ENCODE peak calls at places on chromosomes 2 and 18, in eight cellular contexts. M is activated CD8-positive, alpha-beta T cell treated with anti-CD3 and anti-CD28 coated beads for 36 hours; J is fibroblast of lung; F is astrocyte; I is GM12878; H is cardiac fibroblast; Z is GM23338; L is HFF-Myc. P is an unnamed sample.

GRCh38 chr18:33821503-33821902 is 243.5 kb downstream of the ASXL3 start:
- DNase-seq in L (no peak), Z (no peak), I (no peak), J (peak), M (no peak), H (peak), F (peak), P (no peak)

GRCh38 chr2:148493822-148494563 is 150.6 kb upstream of the EPC2 start:
- DNase-seq in F (no peak), L (no peak), H (no peak), M (no peak), Z (no peak), I (no peak), J (no peak), P (no peak)

GRCh38 chr18:34709631-34710429 is at the start of gene DTNA:
- DNase-seq in F (peak), H (peak), M (no peak), I (no peak), J (peak), Z (peak), L (peak), P (no peak)

GRCh38 chr2:158725496-158725895 is 69.6 kb upstream of the DAPL1 start:
- DNase-seq in I (no peak), F (no peak), Z (peak), J (no peak), H (no peak), M (no peak), L (no peak), P (no peak)

GRCh38 chr18:48292229-48292628 is 117.0 kb downstream of the ZBTB7C start:
- DNase-seq in L (no peak), H (no peak), J (no peak), M (no peak), F (no peak), I (no peak), Z (no peak), P (no peak)

GRCh38 chr2:214481204-214481603 is 70.3 kb downstream of the VWC2L start:
- DNase-seq in J (peak), I (no peak), M (no peak), H (peak), Z (no peak), F (peak), L (no peak), P (no peak)

GRCh38 chr2:39996653-39997080 is 217.6 kb upstream of the THUMPD2 start:
- DNase-seq in I (no peak), L (peak), F (peak), Z (no peak), J (peak), M (peak), H (peak), P (no peak)

GRCh38 chr18:57502624-57503023 is 67.5 kb downstream of the ONECUT2 start:
- DNase-seq in J (no peak), H (no peak), L (no peak), F (no peak), M (no peak), Z (no peak), I (no peak), P (no peak)

GRCh38 chr18:5064846-5065245 is 132.2 kb downstream of the AKAIN1 start:
- DNase-seq in L (no peak), I (no peak), H (no peak), F (no peak), Z (no peak), M (no peak), J (no peak), P (no peak)

GRCh38 chr2:12719400-12720104 is 2.8 kb downstream of the TRIB2 start:
- DNase-seq in J (peak), L (no peak), Z (no peak), F (peak), M (no peak), H (peak), I (no peak), P (no peak)

GRCh38 chr2:161233858-161234431 is 73.7 kb downstream of the TANK start:
- DNase-seq in L (no peak), H (no peak), M (no peak), J (no peak), F (no peak), Z (no peak), I (no peak), P (no peak)

GRCh38 chr18:28073658-28074057 is 103.3 kb downstream of the CDH2 start:
- DNase-seq in I (no peak), M (no peak), Z (no peak), F (no peak), H (no peak), J (no peak), L (no peak), P (no peak)

GRCh38 chr2:18045230-18045629 is 166.8 kb downstream of the KCNS3 start:
- DNase-seq in Z (no peak), J (no peak), M (no peak), F (no peak), H (no peak), L (no peak), I (no peak), P (no peak)

GRCh38 chr18:3015203-3015590 is 2.3 kb upstream of the LPIN2 start:
- DNase-seq in M (no peak), I (no peak), J (peak), F (peak), L (peak), H (peak), Z (no peak), P (no peak)

GRCh38 chr2:47992671-47993070 is 86.4 kb upstream of the FBXO11 start:
- DNase-seq in H (no peak), I (no peak), F (no peak), L (no peak), M (no peak), J (no peak), Z (no peak), P (no peak)

GRCh38 chr2:173354601-173355131 is at the start of gene CDCA7:
- DNase-seq in F (peak), I (no peak), J (peak), M (peak), H (peak), Z (peak), L (peak), P (peak)

GRCh38 chr2:45190481-45190880 is 181.2 kb upstream of the SIX2 start:
- DNase-seq in M (no peak), F (peak), J (peak), Z (peak), I (no peak), H (peak), L (no peak), P (no peak)

GRCh38 chr2:122755281-122755780 is 999.9 kb downstream of the TSN start:
- DNase-seq in L (no peak), I (no peak), F (no peak), J (no peak), Z (no peak), M (no peak), H (peak), P (no peak)

GRCh38 chr2:39247512-39247911 is 3.7 kb upstream of the CDKL4 start:
- DNase-seq in L (no peak), H (no peak), M (no peak), J (no peak), F (no peak), Z (no peak), I (no peak), P (no peak)

GRCh38 chr2:238169021-238169707 is 10.4 kb downstream of the ERFE start:
- DNase-seq in Z (no peak), I (no peak), H (peak), M (no peak), L (peak), J (peak), F (peak), P (no peak)

GRCh38 chr18:74531043-74531442 is 3.3 kb upstream of the CNDP1 start:
- DNase-seq in Z (no peak), M (no peak), F (no peak), H (no peak), J (no peak), L (no peak), I (no peak), P (no peak)

GRCh38 chr2:101860157-101860556 is 131.6 kb upstream of the IL1R2 start:
- DNase-seq in J (no peak), M (no peak), L (no peak), I (no peak), H (no peak), Z (peak), F (no peak), P (no peak)

GRCh38 chr18:80147418-80148315 is 38.6 kb downstream of the ADNP2 start:
- DNase-seq in M (peak), L (peak), Z (peak), H (peak), I (peak), J (peak), F (peak), P (no peak)

GRCh38 chr2:144011553-144011952 is 508.4 kb downstream of the ZEB2 start:
- DNase-seq in I (no peak), M (no peak), Z (no peak), J (no peak), H (no peak), L (no peak), F (no peak), P (no peak)

GRCh38 chr2:10865841-10866240 is 45.9 kb upstream of the KCNF1 start:
- DNase-seq in I (no peak), J (no peak), Z (no peak), F (no peak), L (no peak), M (no peak), H (no peak), P (no peak)

GRCh38 chr2:95059656-95060370 is 34.3 kb downstream of the MAL start:
- DNase-seq in M (no peak), I (no peak), L (no peak), F (no peak), Z (no peak), H (no peak), J (no peak), P (no peak)

GRCh38 chr2:199612509-199613130 is 154.9 kb upstream of the SATB2 start:
- DNase-seq in L (no peak), J (no peak), I (no peak), H (no peak), M (no peak), Z (no peak), F (no peak), P (no peak)

GRCh38 chr18:56185126-56185525 is 453.3 kb downstream of the TXNL1 start:
- DNase-seq in M (no peak), H (no peak), F (no peak), Z (no peak), L (no peak), J (no peak), I (no peak), P (no peak)

GRCh38 chr2:239239607-239240479 is 161.0 kb downstream of the HDAC4 start:
- DNase-seq in J (no peak), L (no peak), M (no peak), I (no peak), F (no peak), H (no peak), Z (no peak), P (no peak)

GRCh38 chr2:175811966-175812365 is 190.1 kb downstream of the LNPK start:
- DNase-seq in M (no peak), Z (no peak), L (no peak), H (no peak), J (peak), I (no peak), F (peak), P (no peak)

GRCh38 chr2:172103471-172104292 is 982 bp upstream of the DLX2 start:
- DNase-seq in J (peak), I (peak), M (peak), F (peak), L (no peak), H (peak), Z (peak), P (peak)

GRCh38 chr18:69774831-69775230 is 172.8 kb downstream of the CD226 start:
- DNase-seq in F (no peak), H (peak), L (no peak), M (no peak), I (no peak), J (no peak), Z (no peak), P (no peak)

GRCh38 chr2:54107903-54108615 is 7.4 kb upstream of the ACYP2 start:
- DNase-seq in M (no peak), I (no peak), L (no peak), H (no peak), Z (no peak), F (no peak), J (no peak), P (no peak)

GRCh38 chr18:79396431-79397287 is 929 bp downstream of the NFATC1 start:
- DNase-seq in L (no peak), J (peak), M (peak), Z (no peak), I (no peak), F (peak), H (peak), P (no peak)

GRCh38 chr2:178908810-178909209 is 101.6 kb upstream of the TTN start:
- DNase-seq in M (no peak), I (no peak), J (no peak), F (no peak), H (no peak), L (no peak), Z (no peak), P (no peak)

GRCh38 chr2:126696644-126697520 is 40.9 kb downstream of the GYPC start:
- DNase-seq in M (no peak), J (no peak), Z (no peak), H (no peak), L (no peak), F (no peak), I (no peak), P (no peak)

GRCh38 chr2:95342556-95343320 is 45.6 kb downstream of the KCNIP3 start:
- DNase-seq in J (no peak), Z (no peak), L (no peak), F (no peak), H (no peak), M (no peak), I (no peak), P (no peak)

DNA sequence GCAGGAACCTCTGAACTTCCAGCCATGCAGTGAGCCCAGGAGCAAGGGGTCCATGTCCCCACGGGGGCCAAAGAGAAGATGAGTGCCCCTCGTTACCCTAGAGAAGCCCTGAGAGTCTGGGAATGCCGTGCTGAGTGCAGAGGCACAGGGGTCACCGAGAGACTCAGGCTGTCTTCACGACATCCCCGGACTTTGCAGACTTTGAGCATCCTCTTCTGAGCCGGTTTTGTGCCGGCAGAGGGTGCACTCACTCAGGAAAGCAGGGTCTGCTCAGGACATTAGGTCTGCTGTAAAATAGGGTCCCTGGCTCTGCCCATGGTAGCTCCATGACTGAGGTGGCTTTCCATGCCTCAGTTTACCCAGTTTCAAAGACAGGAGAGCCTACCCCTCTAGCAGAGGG is 71.0 kb downstream of the GALNT14 start:
- DNase-seq in Z (no peak), M (no peak), L (no peak), H (no peak), F (no peak), I (no peak), J (no peak), P (no peak)
- TF ChIP-seq CTCF in Z (peak), M (no peak), L (peak), H (no peak), F (no peak), I (no peak), J (no peak), P (no peak)

GRCh38 chr2:151905963-151906632 is 77.9 kb upstream of the ARL5A start:
- DNase-seq in Z (no peak), L (no peak), F (no peak), H (no peak), M (no peak), J (no peak), I (peak), P (no peak)

GRCh38 chr2:151904807-151905206 is 76.6 kb upstream of the ARL5A start:
- DNase-seq in M (no peak), J (no peak), Z (no peak), F (no peak), I (no peak), H (no peak), L (no peak), P (no peak)

GRCh38 chr2:151902829-151903228 is 74.6 kb upstream of the ARL5A start:
- DNase-seq in F (no peak), M (no peak), L (no peak), I (no peak), Z (no peak), J (no peak), H (no peak), P (no peak)

GRCh38 chr2:151900261-151900660 is 72.0 kb upstream of the ARL5A start:
- DNase-seq in I (no peak), J (no peak), L (no peak), H (no peak), Z (no peak), M (no peak), F (no peak), P (no peak)
- TF ChIP-seq CTCF in I (no peak), J (no peak), L (no peak), H (no peak), Z (no peak), M (no peak), F (no peak), P (no peak)

GRCh38 chr2:219490600-219491130 is 8.0 kb upstream of the GMPPA start:
- DNase-seq in M (no peak), F (no peak), J (no peak), I (no peak), L (no peak), H (no peak), Z (no peak), P (no peak)

GRCh38 chr2:219491278-219491967 is 7.3 kb upstream of the GMPPA start:
- DNase-seq in F (no peak), I (no peak), J (no peak), Z (no peak), M (no peak), H (no peak), L (no peak), P (no peak)

GRCh38 chr2:219488844-219489194 is 9.9 kb upstream of the GMPPA start:
- DNase-seq in F (no peak), H (no peak), J (no peak), L (no peak), I (no peak), M (no peak), Z (no peak), P (no peak)

GRCh38 chr2:219489315-219489714 is 9.4 kb upstream of the GMPPA start:
- DNase-seq in F (no peak), I (no peak), H (no peak), M (no peak), L (no peak), J (no peak), Z (no peak), P (no peak)

GRCh38 chr2:219490186-219490585 is 8.5 kb upstream of the GMPPA start:
- DNase-seq in F (no peak), J (no peak), L (no peak), M (no peak), Z (peak), H (no peak), I (no peak), P (no peak)
- TF ChIP-seq CTCF in F (no peak), J (no peak), L (peak), M (no peak), Z (peak), H (no peak), I (no peak), P (no peak)

GRCh38 chr2:28394331-28394877 is 1.7 kb downstream of the FOSL2 start:
- DNase-seq in M (peak), J (peak), Z (no peak), L (no peak), F (peak), I (no peak), H (peak), P (no peak)

GRCh38 chr2:28391564-28392296 is 928 bp upstream of the FOSL2 start:
- DNase-seq in F (peak), H (peak), J (peak), M (peak), L (peak), Z (peak), I (no peak), P (no peak)

GRCh38 chr2:28393115-28393836 is 618 bp downstream of the FOSL2 start:
- DNase-seq in J (peak), I (no peak), H (peak), Z (peak), F (peak), M (peak), L (no peak), P (peak)

GRCh38 chr2:28390857-28391563 is 1.6 kb upstream of the FOSL2 start:
- DNase-seq in F (no peak), J (peak), I (no peak), Z (peak), M (no peak), L (no peak), H (peak), P (peak)

DNA sequence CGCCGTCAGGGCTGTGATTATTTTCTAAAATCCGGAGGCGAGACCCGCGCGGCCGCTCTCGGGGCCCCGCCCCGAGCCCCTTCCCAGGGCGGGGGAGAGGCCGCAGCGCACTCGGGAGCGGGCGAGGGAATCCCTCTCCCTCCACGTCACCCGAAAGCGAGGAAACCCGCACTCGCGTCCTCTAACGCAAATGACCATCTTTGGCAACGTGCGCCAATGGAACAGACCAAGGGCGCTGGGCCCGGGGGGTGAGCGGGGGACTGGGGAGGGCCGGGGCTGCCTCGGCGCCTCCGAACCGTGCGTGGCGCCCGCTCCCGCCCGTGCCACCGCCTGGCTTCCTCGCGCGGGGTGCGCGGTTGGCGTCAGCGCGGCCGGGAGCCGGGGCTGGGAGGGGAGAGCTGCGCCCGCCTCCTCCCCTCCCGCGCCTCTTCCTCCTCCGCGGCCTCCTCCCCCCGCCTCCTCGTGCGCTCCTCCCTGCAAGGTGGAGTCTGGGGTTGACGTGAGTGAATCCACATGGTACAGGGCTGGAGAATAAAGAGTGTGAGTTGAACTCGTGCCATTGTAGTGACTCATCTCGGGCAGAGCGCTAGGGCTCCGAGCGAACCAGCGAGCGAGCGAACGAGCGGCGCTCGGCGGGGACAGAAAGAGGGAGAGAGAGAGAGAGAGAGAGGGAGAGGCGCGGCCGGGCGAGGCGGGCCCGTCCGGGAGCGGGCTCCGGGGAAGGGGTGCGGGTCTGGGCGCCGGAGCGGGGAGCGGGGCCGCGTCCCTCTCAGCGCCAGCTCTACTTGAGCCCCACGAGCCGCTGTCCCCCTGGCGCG is at the start of gene FOSL2:
- DNase-seq in I (peak), Z (peak), F (peak), L (peak), H (peak), M (peak), J (peak), P (peak)
- TF ChIP-seq CTCF in I (peak), Z (no peak), F (no peak), L (no peak), H (no peak), M (no peak), J (no peak), P (peak)

GRCh38 chr2:104758199-104758620 is 95.7 kb upstream of the POU3F3 start:
- DNase-seq in I (no peak), Z (peak), H (peak), L (no peak), M (no peak), F (peak), J (peak), P (peak)
- TF ChIP-seq CTCF in I (no peak), Z (no peak), H (no peak), L (no peak), M (no peak), F (no peak), J (no peak), P (no peak)

GRCh38 chr18:60826346-60826745 is 453.8 kb upstream of the MC4R start:
- DNase-seq in Z (peak), I (no peak), M (no peak), J (no peak), L (no peak), F (no peak), H (no peak), P (no peak)
- TF ChIP-seq CTCF in Z (peak), I (no peak), M (no peak), J (no peak), L (no peak), F (no peak), H (no peak), P (no peak)

DNA sequence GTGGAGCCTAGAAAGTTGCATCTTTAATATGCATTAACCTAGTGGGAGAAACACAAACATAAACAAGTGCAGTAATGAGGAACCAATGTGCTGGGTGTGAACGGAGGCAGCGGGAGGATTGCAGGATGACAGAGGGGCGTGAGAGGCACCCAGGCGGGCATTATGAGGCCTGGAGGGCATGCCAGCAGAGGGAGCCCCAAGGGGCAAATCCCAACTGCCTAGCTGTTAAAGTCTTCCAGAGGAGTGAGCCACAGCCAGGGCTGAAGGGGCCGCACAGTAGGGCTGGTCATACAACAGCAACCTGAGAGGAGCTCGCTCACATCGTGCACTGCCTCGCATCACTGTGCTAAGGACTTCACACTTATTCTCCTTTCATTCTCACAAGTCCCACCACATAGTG is 13.3 kb upstream of the PRELID3A start:
- DNase-seq in H (no peak), L (no peak), F (no peak), I (no peak), Z (peak), M (peak), J (no peak), P (no peak)
- TF ChIP-seq CTCF in H (peak), L (peak), F (peak), I (peak), Z (peak), M (peak), J (peak), P (peak)

GRCh38 chr2:42752299-42752698 is 11.6 kb downstream of the OXER1 start:
- DNase-seq in H (no peak), M (no peak), Z (no peak), F (no peak), J (no peak), I (peak), L (no peak), P (no peak)
- TF ChIP-seq CTCF in H (no peak), M (no peak), Z (no peak), F (no peak), J (no peak), I (no peak), L (no peak), P (no peak)